ENCODE peak calls at places on chromosome 14, in six cellular contexts. M is AG10803, Q is AG04449, E is neural crest cell, Y is lower leg skin, Z is kidney epithelial cell. J is an unnamed sample.

GRCh38 chr14:103607039-103607668 is 21.9 kb upstream of the KLC1 start:
- DNase-seq in M (peak), Q (no peak), E (peak), Y (peak), Z (no peak), J (peak)

GRCh38 chr14:65354131-65354530 is 58.4 kb upstream of the FUT8 start:
- DNase-seq in M (no peak), Q (no peak), E (no peak), Y (no peak), Z (no peak), J (no peak)

GRCh38 chr14:104444159-104445030 is 135.2 kb upstream of the C14orf180 start:
- DNase-seq in M (no peak), Q (no peak), E (no peak), Y (no peak), Z (no peak), J (peak)

GRCh38 chr14:104601786-104602185 is 2.8 kb downstream of the TMEM179 start:
- DNase-seq in M (peak), Q (no peak), E (no peak), Y (no peak), Z (no peak), J (no peak)

GRCh38 chr14:65203574-65203973 is 101.3 kb upstream of the MAX start:
- DNase-seq in M (no peak), Q (no peak), E (no peak), Y (no peak), Z (no peak), J (no peak)

GRCh38 chr14:77580964-77581505 is 35.4 kb downstream of the SPTLC2 start:
- DNase-seq in M (peak), Q (peak), E (no peak), Y (no peak), Z (no peak), J (no peak)

GRCh38 chr14:70873627-70874026 is 33.6 kb upstream of the PCNX1 start:
- DNase-seq in M (no peak), Q (no peak), E (no peak), Y (no peak), Z (no peak), J (no peak)

GRCh38 chr14:72699852-72700257 is 194.0 kb downstream of the DPF3 start:
- DNase-seq in M (peak), Q (no peak), E (no peak), Y (peak), Z (no peak), J (no peak)

GRCh38 chr14:94173885-94174621 is at the start of gene PPP4R4:
- DNase-seq in M (peak), Q (no peak), E (peak), Y (peak), Z (peak), J (peak)

GRCh38 chr14:101037021-101037817 is 133.7 kb upstream of the RTL1 start:
- DNase-seq in M (no peak), Q (no peak), E (no peak), Y (no peak), Z (no peak), J (no peak)

GRCh38 chr14:95290769-95291440 is 28.8 kb downstream of the CLMN start:
- DNase-seq in M (no peak), Q (no peak), E (no peak), Y (peak), Z (no peak), J (no peak)

GRCh38 chr14:94474581-94475031 is 1.4 kb downstream of the SERPINA9 start:
- DNase-seq in M (no peak), Q (no peak), E (no peak), Y (no peak), Z (no peak), J (no peak)

DNA sequence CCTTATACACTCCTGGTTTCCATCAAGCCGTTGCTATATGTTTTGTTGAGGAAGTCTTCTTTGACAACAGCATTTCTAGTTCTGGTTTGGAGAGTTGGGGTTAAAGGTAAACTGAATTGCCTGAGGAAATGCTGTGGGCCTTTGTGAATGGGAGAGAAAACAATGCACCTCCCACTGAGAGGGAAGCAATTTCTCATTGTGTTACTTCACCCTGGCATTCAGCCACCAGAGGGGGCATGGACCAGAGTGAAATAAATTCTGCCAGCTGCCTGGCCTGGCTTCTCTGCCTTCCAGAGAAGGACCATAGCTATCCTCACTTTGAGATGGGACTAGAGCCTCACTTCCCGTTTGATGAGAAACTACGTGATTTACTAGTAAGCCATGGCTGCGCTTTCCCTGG is 475.3 kb downstream of the EGLN3 start:
- DNase-seq in M (peak), Q (no peak), E (peak), Y (no peak), Z (peak), J (no peak)
- TF ChIP-seq CTCF in M (peak), Q (peak), E (peak), Y (no peak), Z (peak), J (peak)

GRCh38 chr14:75578786-75579781 is 664 bp downstream of the FLVCR2 start:
- DNase-seq in M (peak), Q (no peak), E (peak), Y (peak), Z (peak), J (no peak)
- TF ChIP-seq CTCF in M (no peak), Q (no peak), E (peak), Y (no peak), Z (peak), J (peak)

GRCh38 chr14:35261774-35262173 is 30.4 kb upstream of the PSMA6 start:
- DNase-seq in M (peak), Q (no peak), E (no peak), Y (no peak), Z (no peak), J (no peak)
- TF ChIP-seq CTCF in M (peak), Q (no peak), E (no peak), Y (no peak), Z (peak), J (peak)

DNA sequence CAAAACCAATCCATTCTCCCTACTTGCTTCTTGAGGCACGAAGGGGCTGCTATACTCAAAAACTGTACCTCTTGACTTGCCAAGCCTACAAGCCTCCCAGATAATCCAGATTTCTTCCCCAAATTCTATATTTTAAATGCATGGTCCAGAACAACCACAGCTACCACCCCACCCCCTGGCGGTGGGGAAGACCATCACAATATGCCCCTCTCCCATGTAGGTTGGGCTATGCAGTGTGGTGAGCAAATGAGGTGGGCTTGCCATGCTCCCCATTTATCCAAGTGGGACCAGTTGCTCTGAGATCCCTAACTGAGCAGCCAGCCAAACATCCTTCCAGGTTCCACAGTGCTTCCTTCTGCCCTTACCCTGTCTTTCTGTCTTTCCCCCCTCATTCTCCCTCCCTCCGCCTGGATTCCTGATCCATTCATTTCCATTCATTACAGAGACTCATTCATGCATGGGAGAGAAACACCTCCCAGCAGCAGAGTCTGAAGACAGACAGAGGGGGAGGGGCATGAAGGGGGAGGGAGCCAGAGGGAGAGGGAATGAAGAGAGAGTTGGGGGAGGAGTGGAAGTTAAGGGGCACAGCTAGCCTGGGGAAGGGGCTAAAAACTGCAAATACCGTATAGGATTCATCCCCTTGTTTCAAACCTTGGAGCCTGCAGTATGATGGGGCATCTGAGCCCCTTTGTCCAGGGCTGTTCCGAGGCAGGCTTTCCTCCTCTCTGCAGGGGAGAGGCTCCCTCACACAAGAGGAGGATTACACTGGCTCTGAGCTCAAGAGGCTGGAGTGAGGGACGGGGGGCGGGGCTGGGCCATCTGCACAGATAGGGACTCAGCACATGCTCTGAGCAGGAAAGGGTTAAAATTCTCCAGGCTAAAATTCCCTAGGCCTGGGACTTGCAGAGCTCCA is 4.4 kb downstream of the ZNF219 start:
- DNase-seq in M (no peak), Q (no peak), E (peak), Y (no peak), Z (no peak), J (no peak)
- TF ChIP-seq CTCF in M (peak), Q (peak), E (peak), Y (no peak), Z (peak), J (peak)